ENCODE peak calls at places on chromosomes 4 and X, in four cellular contexts. H is gastrocnemius medialis, N is NB4, C is uterus. M is an unnamed sample.

GRCh38 chr4:61068745-61069144 is 131.4 kb upstream of the ADGRL3 start:
- DNase-seq in H (no peak), N (no peak), C (no peak), M (no peak)

GRCh38 chrX:153438522-153438921 is 7.3 kb downstream of the TREX2 start:
- DNase-seq in H (no peak), N (peak), C (no peak), M (no peak)

GRCh38 chrX:123920065-123920785 is 41.3 kb upstream of the STAG2 start:
- DNase-seq in H (no peak), N (no peak), C (no peak), M (no peak)

GRCh38 chrX:46837543-46838481 is 969 bp downstream of the RP2 start:
- DNase-seq in H (no peak), N (peak), C (no peak), M (no peak)

GRCh38 chr4:6270691-6271121 is 1.1 kb downstream of the WFS1 start:
- DNase-seq in H (no peak), N (no peak), C (no peak), M (no peak)

GRCh38 chr4:133565379-133565778 is 416.3 kb downstream of the PCDH10 start:
- DNase-seq in H (no peak), N (no peak), C (no peak), M (no peak)

GRCh38 chr4:14646831-14647230 is 355.4 kb upstream of the CPEB2 start:
- DNase-seq in H (no peak), N (no peak), C (no peak), M (no peak)

GRCh38 chr4:76799139-76799538 is 98.8 kb downstream of the SOWAHB start:
- DNase-seq in H (no peak), N (peak), C (no peak), M (no peak)

GRCh38 chr4:55050418-55050950 is 74.9 kb downstream of the KDR start:
- DNase-seq in H (no peak), N (no peak), C (no peak), M (no peak)

GRCh38 chrX:102043380-102043779 is 82.1 kb upstream of the TCEAL2 start:
- DNase-seq in H (no peak), N (no peak), C (no peak), M (no peak)

GRCh38 chr4:176769519-176769918 is 23.2 kb downstream of the VEGFC start:
- DNase-seq in H (no peak), N (no peak), C (no peak), M (no peak)

GRCh38 chrX:150365051-150365952 is 2.2 kb downstream of the MAMLD1 start:
- DNase-seq in H (peak), N (peak), C (peak), M (peak)

GRCh38 chr4:6196324-6196723 is 4.0 kb downstream of the JAKMIP1 start:
- DNase-seq in H (no peak), N (no peak), C (no peak), M (peak)

GRCh38 chrX:45628041-45628440 is 427.4 kb upstream of the DIPK2B start:
- DNase-seq in H (no peak), N (no peak), C (no peak), M (no peak)

GRCh38 chrX:13028871-13029336 is 15.5 kb downstream of the FAM9C start:
- DNase-seq in H (no peak), N (no peak), C (no peak), M (no peak)

GRCh38 chr4:118910221-118910620 is 21.6 kb downstream of the SYNPO2 start:
- DNase-seq in H (no peak), N (no peak), C (no peak), M (no peak)

GRCh38 chrX:153702350-153703035 is 14.8 kb downstream of the SLC6A8 start:
- DNase-seq in H (no peak), N (no peak), C (no peak), M (no peak)

GRCh38 chr4:1628892-1629703 is 55.0 kb downstream of the FAM53A start:
- DNase-seq in H (no peak), N (peak), C (peak), M (peak)

GRCh38 chrX:53287493-53288138 is 6.2 kb upstream of the IQSEC2 start:
- DNase-seq in H (peak), N (peak), C (peak), M (peak)

GRCh38 chr4:81971637-81972036 is 402.2 kb downstream of the HNRNPD start:
- DNase-seq in H (no peak), N (no peak), C (no peak), M (no peak)

GRCh38 chrX:49231333-49232000 is 1.7 kb downstream of the CACNA1F start:
- DNase-seq in H (no peak), N (no peak), C (no peak), M (no peak)

GRCh38 chr4:25523405-25523804 is 132.2 kb upstream of the SLC34A2 start:
- DNase-seq in H (no peak), N (no peak), C (no peak), M (no peak)

GRCh38 chr4:106628616-106629606 is 260.3 kb upstream of the GIMD1 start:
- DNase-seq in H (no peak), N (no peak), C (no peak), M (no peak)

GRCh38 chr4:77579406-77580076 is 26.1 kb upstream of the CXCL13 start:
- DNase-seq in H (no peak), N (no peak), C (no peak), M (no peak)

GRCh38 chr4:74793757-74794340 is 474 bp downstream of the BTC start:
- DNase-seq in H (no peak), N (no peak), C (peak), M (peak)

GRCh38 chr4:18689308-18689915 is 667.9 kb upstream of the LCORL start:
- DNase-seq in H (peak), N (peak), C (peak), M (peak)

GRCh38 chr4:182925298-182925738 is 8.1 kb upstream of the DCTD start:
- DNase-seq in H (no peak), N (peak), C (peak), M (no peak)

GRCh38 chrX:20128678-20129077 is 12.0 kb upstream of the MAP7D2 start:
- DNase-seq in H (no peak), N (no peak), C (no peak), M (no peak)

GRCh38 chr4:7960790-7961655 is 21.4 kb upstream of the AFAP1 start:
- DNase-seq in H (no peak), N (peak), C (peak), M (peak)

GRCh38 chr4:110970642-110971041 is 347.8 kb upstream of the PITX2 start:
- DNase-seq in H (no peak), N (peak), C (no peak), M (no peak)

GRCh38 chr4:89640620-89641366 is 196.2 kb downstream of the SNCA start:
- DNase-seq in H (no peak), N (peak), C (peak), M (no peak)

GRCh38 chr4:85793256-85793655 is 318.3 kb downstream of the ARHGAP24 start:
- DNase-seq in H (no peak), N (no peak), C (no peak), M (no peak)

GRCh38 chrX:136336623-136337022 is 35.9 kb downstream of the ADGRG4 start:
- DNase-seq in H (no peak), N (peak), C (no peak), M (no peak)

GRCh38 chrX:9342581-9343051 is 122.2 kb upstream of the TBL1X start:
- DNase-seq in H (peak), N (peak), C (peak), M (peak)

GRCh38 chrX:2767631-2768455 is 16.0 kb downstream of the XG start:
- DNase-seq in H (peak), N (peak), C (peak), M (peak)

GRCh38 chr4:123520376-123520775 is 123.8 kb downstream of the SPRY1 start:
- DNase-seq in H (no peak), N (no peak), C (no peak), M (no peak)

GRCh38 chr4:129059028-129059427 is 34.3 kb downstream of the SCLT1 start:
- DNase-seq in H (no peak), N (no peak), C (no peak), M (no peak)

GRCh38 chr4:6198278-6198677 is 2.1 kb downstream of the JAKMIP1 start:
- DNase-seq in H (no peak), N (no peak), C (no peak), M (no peak)

GRCh38 chr4:39455486-39455885 is 3.2 kb downstream of the RPL9 start:
- DNase-seq in H (no peak), N (no peak), C (no peak), M (no peak)
- H3K4me3 ChIP-seq in H (no peak), N (peak), C (no peak), M (no peak)

DNA sequence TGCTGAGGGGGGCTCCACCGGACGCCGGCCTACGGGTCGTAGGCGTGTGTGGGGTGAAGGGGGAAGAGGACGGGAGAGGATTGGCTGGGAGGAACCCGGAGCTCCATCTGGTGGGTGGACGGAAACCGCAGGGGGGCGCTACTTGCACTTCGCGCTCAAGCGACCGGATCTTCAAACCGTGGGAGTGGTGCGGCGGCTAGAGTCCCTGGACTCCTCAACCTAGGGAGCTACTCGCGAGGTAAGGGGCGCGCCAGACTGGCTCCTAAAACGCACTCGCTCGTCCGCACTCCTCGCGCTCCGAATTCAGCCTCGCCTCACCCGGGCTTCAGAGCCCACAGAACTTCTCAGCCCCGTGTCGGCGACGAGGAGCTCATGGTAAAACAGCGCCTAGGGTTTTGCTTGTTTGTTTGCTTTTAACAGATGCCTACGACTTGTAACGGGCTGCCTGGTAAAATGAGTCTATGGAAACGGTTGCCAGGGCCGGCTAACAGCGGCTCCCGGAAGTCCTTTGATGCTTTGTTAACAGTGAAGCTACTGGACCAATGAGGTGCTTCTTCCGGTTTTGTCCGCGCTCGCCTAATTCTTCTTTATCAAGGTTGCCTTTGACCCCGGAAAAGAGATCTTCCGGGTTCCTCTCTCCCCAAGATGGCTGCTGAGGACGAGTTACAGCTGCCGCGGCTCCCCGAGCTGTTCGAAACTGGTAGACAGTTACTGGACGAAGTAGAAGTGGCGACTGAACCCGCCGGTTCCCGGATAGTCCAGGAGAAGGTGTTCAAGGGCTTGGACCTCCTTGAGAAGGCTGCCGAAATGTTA is at the start of gene IGBP1:
- DNase-seq in H (peak), N (peak), C (peak), M (peak)
- TF ChIP-seq POLR2A in H (peak), N (peak), C (no peak), M (no peak)

DNA sequence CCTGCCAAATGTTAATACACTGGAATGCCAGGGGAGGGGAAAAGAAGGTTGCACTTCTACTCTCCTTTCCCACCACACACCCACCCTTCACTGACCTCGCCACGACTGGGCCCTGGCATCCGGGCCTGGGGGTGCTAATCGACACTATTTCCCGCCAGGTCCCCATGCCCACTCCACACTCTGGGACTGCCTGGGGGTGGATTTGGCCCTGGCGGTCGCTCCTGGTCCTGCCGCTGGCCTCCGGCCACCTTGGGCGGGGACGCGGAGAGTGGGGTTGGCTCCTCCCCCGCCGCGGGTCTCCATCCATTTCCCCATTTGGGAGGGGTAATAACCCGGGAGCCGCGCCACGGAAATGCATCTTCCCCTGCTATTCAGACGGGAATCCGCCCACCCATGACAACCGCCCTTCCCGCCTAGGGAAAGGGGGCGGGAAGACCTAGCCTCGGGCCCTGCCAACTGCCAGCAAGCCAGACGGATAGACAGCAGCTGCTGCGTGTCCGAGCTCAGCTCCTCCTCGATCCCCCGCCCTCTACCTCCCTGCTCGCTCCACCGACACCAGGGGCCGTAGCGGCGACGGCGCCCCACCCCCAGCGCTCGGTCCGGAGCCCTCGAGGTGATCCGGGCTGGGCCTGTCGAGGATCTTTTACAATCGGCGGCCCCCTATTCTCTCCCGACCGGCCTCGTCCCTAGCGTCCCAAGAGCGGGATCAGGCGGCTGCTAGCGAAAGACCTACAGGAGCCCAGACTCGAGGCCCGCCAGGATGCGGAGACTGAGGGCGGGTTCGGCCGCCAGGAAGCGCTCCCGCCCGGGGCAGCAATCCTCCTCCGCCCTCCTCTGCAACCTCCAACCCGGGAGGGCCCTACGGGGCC is 78.0 kb downstream of the RLIM start:
- DNase-seq in H (peak), N (peak), C (peak), M (peak)
- TF ChIP-seq CTCF in H (peak), N (peak), C (no peak), M (no peak)

GRCh38 chr4:153428816-153429592 is 37.2 kb upstream of the TMEM131L start:
- DNase-seq in H (no peak), N (no peak), C (no peak), M (no peak)

GRCh38 chr4:153432971-153433752 is 33.0 kb upstream of the TMEM131L start:
- DNase-seq in H (peak), N (peak), C (peak), M (peak)

GRCh38 chr4:153438916-153439756 is 27.0 kb upstream of the TMEM131L start:
- DNase-seq in H (no peak), N (no peak), C (no peak), M (no peak)

GRCh38 chr4:153434190-153434589 is 32.0 kb upstream of the TMEM131L start:
- DNase-seq in H (no peak), N (no peak), C (no peak), M (no peak)

GRCh38 chr4:153433753-153434105 is 32.4 kb upstream of the TMEM131L start:
- DNase-seq in H (no peak), N (no peak), C (no peak), M (no peak)
- H3K4me3 ChIP-seq in H (no peak), N (peak), C (no peak), M (no peak)

GRCh38 chrX:111680988-111681779 is at the start of gene ALG13:
- DNase-seq in H (peak), N (peak), C (peak), M (peak)
- TF ChIP-seq POLR2A in H (peak), N (peak), C (peak), M (no peak)

DNA sequence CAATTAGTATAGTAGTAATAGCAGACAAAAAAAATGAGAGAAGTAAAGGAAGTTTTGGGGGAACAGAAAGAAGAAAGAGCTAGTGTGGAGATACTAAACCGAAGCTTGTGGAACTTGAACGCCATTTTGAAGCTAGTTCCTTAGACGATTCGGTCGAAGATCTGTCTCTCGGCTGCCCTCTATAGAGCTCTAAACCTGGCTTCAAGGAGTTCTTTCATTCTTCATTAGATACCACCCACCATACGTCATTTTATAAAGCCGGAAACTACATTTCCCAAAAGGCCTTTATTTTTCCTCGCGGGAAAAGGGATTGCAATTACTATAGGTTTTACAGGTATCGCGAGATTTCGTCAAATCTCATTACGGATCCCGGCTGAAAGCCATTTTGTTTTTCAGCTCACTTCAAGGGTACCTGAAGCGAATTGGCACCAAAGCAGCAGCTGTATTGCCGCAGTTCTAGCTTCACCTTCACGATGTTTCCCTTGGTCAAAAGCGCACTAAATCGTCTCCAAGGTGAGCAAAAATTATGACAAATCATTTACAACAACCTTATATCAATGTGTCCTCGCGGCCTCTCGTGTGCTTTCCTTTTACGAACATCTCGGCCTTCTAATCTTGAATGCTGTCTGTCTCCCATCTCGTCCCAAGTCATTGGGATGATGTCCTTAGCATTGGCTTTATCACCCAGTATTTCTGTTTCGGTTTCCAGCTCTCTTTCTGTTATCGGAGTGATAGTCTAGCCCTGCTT is at the start of gene COX7B:
- DNase-seq in H (peak), N (peak), C (peak), M (peak)
- TF ChIP-seq CTCF in H (peak), N (peak), C (peak), M (no peak)

DNA sequence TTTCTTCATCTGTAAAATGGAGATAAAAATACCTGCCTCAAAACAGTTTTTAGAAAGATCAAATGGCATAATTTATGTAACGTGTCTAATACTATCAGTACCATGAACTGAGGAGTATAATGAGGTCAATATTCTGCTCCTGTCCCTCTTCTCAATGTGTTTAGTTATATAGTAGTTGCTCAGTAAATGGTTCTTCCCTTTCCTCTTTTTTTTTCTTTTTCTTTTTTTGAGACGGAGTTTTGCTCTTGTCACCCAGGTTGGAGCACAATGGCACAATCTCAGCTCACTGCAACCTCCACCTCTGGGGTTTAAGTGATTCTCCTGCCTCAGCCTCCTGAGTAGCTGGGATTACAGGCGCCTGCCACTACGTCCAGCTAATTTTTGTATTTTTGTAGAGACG is 1.3 kb downstream of the YIPF6 start:
- DNase-seq in H (no peak), N (no peak), C (no peak), M (no peak)
- H3K4me3 ChIP-seq in H (peak), N (peak), C (no peak), M (no peak)

M was measured in lower leg skin.